ENCODE peak calls at places on chromosomes 13 and 19, in five cellular contexts. Q, P, U, M and G are unnamed samples.

GRCh38 chr13:56718791-56719190 is 421.9 kb upstream of the PRR20A start:
- DNase-seq in M (no peak), U (no peak), P (no peak), Q (no peak), G (no peak)

GRCh38 chr19:11196406-11197287 is 698 bp downstream of the KANK2 start:
- DNase-seq in M (peak; percentile 55), U (peak; percentile 66), Q (peak; percentile 57), P (peak; percentile 37), G (no peak)

GRCh38 chr19:20078696-20079095 is 896 bp downstream of the ZNF90 start:
- DNase-seq in U (peak; percentile 40), P (no peak), Q (peak; percentile 55), M (peak; percentile 27), G (no peak)

GRCh38 chr19:56272448-56272847 is at the start of gene EDDM13:
- DNase-seq in P (no peak), U (no peak), M (no peak), Q (no peak), G (no peak)

GRCh38 chr13:45781553-45782326 is 69.8 kb downstream of the SIAH3 start:
- DNase-seq in P (peak; percentile 2), U (peak; percentile 86), Q (no peak), M (peak; percentile 61), G (no peak)

GRCh38 chr19:55679343-55680257 is 4.6 kb downstream of the EPN1 start:
- DNase-seq in P (peak; percentile 92), M (no peak), U (no peak), Q (no peak), G (no peak)

GRCh38 chr19:44757057-44757734 is 8.7 kb downstream of the BCL3 start:
- DNase-seq in U (peak; percentile 87), M (peak; percentile 80), Q (peak; percentile 66), P (no peak), G (no peak)

GRCh38 chr19:46537136-46538097 is 41.8 kb upstream of the PNMA8B start:
- DNase-seq in M (peak; percentile 49), Q (peak; percentile 63), P (peak; percentile 54), U (peak; percentile 43), G (no peak)

GRCh38 chr13:40568672-40569350 is 97.6 kb downstream of the FOXO1 start:
- DNase-seq in Q (no peak), U (no peak), M (no peak), P (no peak), G (no peak)

DNA sequence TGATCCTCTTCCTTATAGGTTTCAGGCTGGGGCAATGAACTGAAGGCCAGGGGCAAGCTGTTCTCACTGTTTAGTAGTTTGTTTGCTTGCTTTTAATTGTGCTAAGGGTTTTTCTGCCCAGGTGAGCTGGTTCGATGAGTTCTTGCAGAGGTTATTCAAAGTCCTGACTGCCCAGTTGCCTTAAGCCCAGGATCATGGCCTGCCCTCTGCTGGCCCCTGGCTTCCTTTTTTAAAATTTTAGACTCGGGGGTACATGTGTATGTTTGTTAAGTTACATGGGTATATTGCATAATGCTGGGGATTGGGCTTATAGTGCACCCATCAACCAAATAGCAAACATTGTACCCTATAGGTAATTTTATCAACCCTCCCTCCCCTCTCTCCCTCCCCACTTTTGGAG is 65.7 kb downstream of the ZNF536 start:
- DNase-seq in P (no peak), Q (peak; percentile 34), M (no peak), U (no peak), G (no peak)
- TF ChIP-seq CTCF in P (no peak), Q (peak; percentile 52), M (no peak), U (no peak), G (no peak)

GRCh38 chr13:97911311-97912138 is 42.0 kb upstream of the IPO5 start:
- DNase-seq in P (peak; percentile 59), U (no peak), Q (peak; percentile 39), M (no peak), G (no peak)
- H3K27ac ChIP-seq in P (no peak overlapping the region), U (no peak overlapping the region), Q (no peak overlapping the region), M (no peak overlapping the region), G (no peak overlapping the region)

DNA sequence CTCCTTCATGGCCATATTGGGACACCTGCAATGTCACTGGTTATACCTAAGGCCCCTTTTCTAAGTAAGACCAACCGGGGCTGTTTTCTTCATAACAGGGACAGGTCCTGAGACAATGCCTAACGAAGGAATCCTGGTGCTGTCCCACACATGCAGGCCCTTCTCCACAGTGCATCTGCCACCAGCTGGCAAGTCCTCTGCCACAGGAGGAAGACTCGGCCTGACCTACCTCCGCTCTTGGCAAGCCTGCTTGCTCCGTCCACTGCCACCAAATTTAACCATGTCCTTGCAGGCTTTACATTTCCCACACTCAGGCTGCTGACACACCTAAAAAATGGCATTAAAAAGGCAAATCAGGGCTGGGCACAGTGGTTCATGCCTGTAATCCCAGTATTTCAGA is 31.8 kb upstream of the EIF3G start:
- DNase-seq in U (no peak), M (no peak), Q (no peak), P (no peak), G (no peak)
- H3K36me3 ChIP-seq in U (peaks cover 99% of the 10 kb centered on the region), M (peaks cover 4% of the 10 kb centered on the region), Q (peaks cover 10% of the 10 kb centered on the region), P (peaks cover 80% of the 10 kb centered on the region), G (peaks cover 99% of the 10 kb centered on the region)

DNA sequence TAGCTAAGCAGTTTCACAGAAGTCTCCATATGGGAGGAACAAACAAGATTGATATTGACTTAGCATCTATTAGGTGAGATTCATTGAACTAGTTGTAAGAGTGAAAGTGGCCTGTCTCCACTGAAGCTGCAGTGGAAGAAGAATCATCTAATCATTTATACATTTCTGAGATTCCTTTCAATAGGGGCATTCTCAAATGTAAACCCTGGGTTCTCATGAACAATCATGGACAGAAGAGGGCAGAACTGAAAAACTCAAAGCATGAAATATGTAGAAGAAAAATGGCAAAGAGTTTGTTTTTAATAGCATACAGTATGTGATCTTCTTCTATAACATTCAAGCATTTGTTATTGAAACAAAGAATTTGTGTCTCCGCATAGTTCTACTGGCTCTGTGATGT is 17.6 kb upstream of the POSTN start:
- DNase-seq in P (no peak), U (no peak), Q (no peak), M (no peak), G (no peak)
- TF ChIP-seq CTCF in P (no peak), U (no peak), Q (no peak), M (no peak), G (no peak)

DNA sequence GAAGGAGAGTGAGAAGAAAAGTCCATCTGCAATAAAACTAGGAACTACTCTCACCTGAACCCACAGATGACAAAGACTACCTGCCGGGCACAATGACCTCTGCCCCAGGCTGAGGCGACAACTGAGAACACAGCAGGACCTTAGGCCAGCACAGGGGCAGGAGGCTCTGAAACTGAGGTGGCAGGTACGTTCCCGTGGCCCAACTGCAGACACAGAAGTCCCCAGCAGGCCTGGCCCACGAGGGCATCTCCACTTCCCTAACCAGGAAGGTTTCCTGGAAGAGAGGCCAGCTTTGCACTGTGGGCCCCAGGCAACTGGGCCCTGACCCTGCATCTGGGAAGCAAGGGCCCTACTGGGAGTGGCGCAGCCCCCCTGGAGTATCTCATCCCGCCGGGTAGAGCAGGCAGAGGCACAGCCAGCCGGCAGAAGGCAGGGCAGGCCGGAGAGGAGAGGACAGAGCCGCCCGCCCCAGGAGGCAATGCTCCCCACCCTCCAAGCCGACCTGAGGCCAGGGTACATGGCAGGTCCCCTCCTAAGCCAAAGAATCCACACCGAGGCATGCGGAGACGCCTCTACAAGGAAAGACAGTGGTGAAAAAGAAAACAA is 32.7 kb downstream of the STK24 start:
- DNase-seq in U (no peak), P (no peak), M (no peak), Q (no peak), G (no peak)
- H3K27ac ChIP-seq in U (peak overlapping the region; percentile 39), P (no peak overlapping the region), M (peak overlapping the region; percentile 73), Q (peak overlapping the region; percentile 44), G (no peak overlapping the region)

GRCh38 chr19:50036905-50037304 is 11.1 kb downstream of the ZNF473 start:
- DNase-seq in U (no peak), M (no peak), Q (no peak), P (peak; percentile 22), G (no peak)
- H3K36me3 ChIP-seq in U (peaks cover 87% of the 10 kb centered on the region), M (peaks cover 18% of the 10 kb centered on the region), Q (no peaks in the 10 kb centered on the region), P (peaks cover 90% of the 10 kb centered on the region), G (peaks cover 100% of the 10 kb centered on the region)